ENCODE peak calls at places on chromosomes 16 and 17, in five cellular contexts. Y is endodermal cell, C is prostate gland, P is ascending aorta, F is left ventricle myocardium inferior. H is an unnamed sample. For H3K4me1, the result is how much of the 10 kb centered on the place peaks cover.

GRCh38 chr16:377419-377951 is 4.3 kb downstream of the PGAP6 start:
- DNase-seq in C (no peak), Y (no peak), F (no peak), P (no peak), H (no peak)

GRCh38 chr16:86298166-86299131 is 211.9 kb upstream of the FOXF1 start:
- DNase-seq in C (no peak), Y (no peak), P (no peak), F (no peak), H (no peak)

GRCh38 chr17:71334041-71334781 is 786.6 kb upstream of the SOX9 start:
- DNase-seq in F (no peak), C (no peak), Y (no peak), P (no peak), H (no peak)

GRCh38 chr16:65621640-65622039 is 499.8 kb upstream of the CDH11 start:
- DNase-seq in C (no peak), P (no peak), F (peak), Y (no peak), H (no peak)

GRCh38 chr17:48791128-48792032 is 25.6 kb downstream of the TTLL6 start:
- DNase-seq in F (peak), P (no peak), C (peak), Y (peak), H (peak)

GRCh38 chr17:45361976-45362375 is 45.2 kb upstream of the MAP3K14 start:
- DNase-seq in Y (peak), P (no peak), C (no peak), F (no peak), H (no peak)

GRCh38 chr16:5982979-5983378 is 885.4 kb upstream of the EEF2KMT start:
- DNase-seq in Y (no peak), C (no peak), P (no peak), F (no peak), H (no peak)

GRCh38 chr16:31420037-31420436 is 8.1 kb downstream of the COX6A2 start:
- DNase-seq in P (no peak), Y (no peak), F (no peak), C (no peak), H (no peak)

GRCh38 chr16:74954763-74955162 is 30.2 kb downstream of the WDR59 start:
- DNase-seq in P (no peak), Y (peak), C (no peak), F (no peak), H (no peak)

GRCh38 chr16:301235-301634 is 18.3 kb downstream of the PDIA2 start:
- DNase-seq in Y (no peak), P (no peak), C (no peak), F (no peak), H (no peak)

DNA sequence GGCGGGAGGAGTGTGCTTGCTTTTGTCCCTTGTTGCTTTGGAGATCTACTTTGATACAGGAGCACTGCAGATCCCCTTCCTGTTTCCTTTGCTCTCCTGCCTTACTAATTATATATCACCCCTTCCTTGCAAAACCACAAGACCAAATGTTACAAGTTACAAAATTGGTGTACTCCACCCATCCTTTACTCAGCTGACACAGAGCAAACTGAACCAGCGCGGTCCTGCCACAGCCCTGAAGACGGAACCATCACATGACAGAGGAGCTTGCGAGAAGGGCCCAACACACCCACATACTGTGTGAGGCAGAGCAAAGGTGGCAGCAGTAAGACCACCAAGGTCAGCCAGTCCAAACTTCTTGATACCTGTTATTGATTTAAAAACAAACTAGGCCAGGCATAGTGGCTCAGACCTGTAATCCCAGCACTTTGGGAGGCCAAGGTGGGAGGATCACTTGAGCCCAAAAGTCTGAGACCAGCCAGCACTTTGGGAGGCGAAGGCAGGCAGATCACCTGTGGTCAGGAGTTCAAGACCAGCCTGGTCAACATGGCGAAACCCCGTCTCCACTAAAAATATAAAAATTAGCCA is 33.2 kb downstream of the CYTH1 start:
- DNase-seq in F (peak), P (peak), C (peak), Y (no peak), H (peak)
- H3K4me1 ChIP-seq in F (half or more), P (under half), C (under half), Y (under half), H (under half)

DNA sequence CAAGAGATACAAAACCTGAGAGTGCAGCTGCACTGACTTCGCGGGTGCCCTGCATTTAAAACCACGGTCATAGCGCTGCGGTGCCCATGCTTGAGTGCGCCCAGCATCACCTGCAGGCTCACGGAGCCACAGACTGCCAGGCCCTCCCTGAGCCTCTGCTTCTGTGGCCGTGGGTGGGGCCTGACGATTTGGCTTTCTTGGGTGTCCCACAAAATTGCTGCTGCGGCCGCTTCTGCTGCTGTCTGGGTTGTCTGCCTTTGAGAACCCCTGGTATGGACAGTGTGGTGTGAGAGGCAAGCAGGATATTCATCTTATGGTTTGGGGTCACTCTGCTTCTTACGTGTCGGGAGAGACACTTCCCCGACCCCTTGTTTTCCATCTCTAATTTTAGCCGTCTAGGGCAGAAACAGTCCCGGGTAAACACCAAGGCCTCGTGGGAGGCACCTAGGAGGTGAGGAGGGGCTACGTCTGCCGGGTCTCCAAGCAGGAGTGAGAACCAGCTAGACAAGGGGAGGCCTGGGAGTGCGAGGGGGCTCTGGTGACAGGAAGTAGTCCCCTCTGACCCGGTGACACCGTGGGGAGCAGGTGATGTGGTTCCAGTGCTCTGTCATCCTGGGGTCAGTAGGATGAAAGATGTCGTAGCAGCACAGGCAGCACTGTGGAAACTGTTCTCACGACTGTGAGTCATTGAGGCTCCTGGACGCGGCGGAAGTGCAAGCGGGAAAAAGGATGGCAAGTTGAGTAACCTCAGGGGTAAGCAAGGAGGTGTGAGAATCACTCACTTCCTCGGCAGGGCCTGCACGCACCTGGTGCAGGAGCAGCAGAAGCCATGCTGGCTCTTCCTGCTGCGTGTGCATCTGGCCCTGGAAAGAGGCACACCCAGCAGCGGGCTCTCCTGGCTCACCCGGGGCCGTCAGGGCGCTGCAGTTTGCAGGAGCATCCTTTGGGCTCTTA is 176.3 kb downstream of the RPTOR start:
- DNase-seq in F (no peak), Y (no peak), P (no peak), C (no peak), H (no peak)
- H3K4me1 ChIP-seq in F (under half), Y (under half), P (under half), C (under half), H (under half)

DNA sequence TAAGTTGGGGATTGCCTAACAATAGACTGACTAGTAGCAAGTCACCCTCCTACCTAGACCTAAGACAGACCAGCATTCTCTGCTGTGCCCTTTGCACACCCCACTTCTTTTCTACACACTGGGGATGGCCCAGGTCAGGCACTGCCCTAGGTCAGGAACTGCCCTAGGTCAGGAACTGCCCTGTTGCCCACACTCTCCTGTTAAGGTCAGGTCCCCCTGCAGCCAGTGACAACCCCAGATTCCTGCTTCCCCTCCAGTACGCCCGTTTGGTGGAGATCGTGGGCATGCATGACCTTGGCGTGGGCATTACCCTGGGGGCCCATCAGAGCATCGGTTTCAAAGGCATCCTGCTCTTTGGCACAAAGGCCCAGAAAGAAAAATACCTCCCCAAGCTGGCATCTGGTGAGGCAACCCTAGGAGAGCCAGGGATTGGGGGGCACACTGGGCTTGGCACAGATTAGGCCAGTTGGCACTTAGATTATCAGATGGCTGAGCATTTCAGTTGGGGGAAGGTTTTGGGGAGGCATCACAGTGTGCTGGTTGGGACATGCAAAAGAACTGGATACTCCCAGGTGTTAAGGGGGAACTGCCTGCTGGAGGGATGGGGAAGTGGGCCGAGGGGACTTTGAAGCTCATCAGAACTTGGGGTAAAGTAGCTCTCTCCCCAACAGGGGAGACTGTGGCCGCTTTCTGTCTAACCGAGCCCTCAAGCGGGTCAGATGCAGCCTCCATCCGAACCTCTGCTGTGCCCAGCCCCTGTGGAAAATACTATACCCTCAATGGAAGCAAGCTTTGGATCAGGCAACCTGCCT is 1.7 kb downstream of the ACADVL start:
- DNase-seq in F (no peak), Y (no peak), C (no peak), P (no peak), H (no peak)
- H3K4me1 ChIP-seq in F (half or more), Y (under half), C (under half), P (under half), H (under half)

GRCh38 chr16:17273142-17273561 is 197.6 kb downstream of the XYLT1 start:
- DNase-seq in F (no peak), P (no peak), C (no peak), Y (no peak), H (no peak)
- H3K4me1 ChIP-seq in F (under half), P (under half), C (under half), Y (under half), H (under half)

GRCh38 chr17:74554909-74555308 is 9.0 kb upstream of the CD300C start:
- DNase-seq in C (no peak), F (no peak), Y (peak), P (no peak), H (no peak)

GRCh38 chr17:74550602-74551001 is 4.7 kb upstream of the CD300C start:
- DNase-seq in Y (no peak), F (no peak), C (no peak), P (no peak), H (no peak)

GRCh38 chr17:74555427-74555826 is 9.5 kb upstream of the CD300C start:
- DNase-seq in Y (no peak), F (no peak), P (no peak), C (no peak), H (no peak)

GRCh38 chr17:74549343-74549742 is 3.4 kb upstream of the CD300C start:
- DNase-seq in Y (no peak), C (no peak), P (no peak), F (no peak), H (no peak)

DNA sequence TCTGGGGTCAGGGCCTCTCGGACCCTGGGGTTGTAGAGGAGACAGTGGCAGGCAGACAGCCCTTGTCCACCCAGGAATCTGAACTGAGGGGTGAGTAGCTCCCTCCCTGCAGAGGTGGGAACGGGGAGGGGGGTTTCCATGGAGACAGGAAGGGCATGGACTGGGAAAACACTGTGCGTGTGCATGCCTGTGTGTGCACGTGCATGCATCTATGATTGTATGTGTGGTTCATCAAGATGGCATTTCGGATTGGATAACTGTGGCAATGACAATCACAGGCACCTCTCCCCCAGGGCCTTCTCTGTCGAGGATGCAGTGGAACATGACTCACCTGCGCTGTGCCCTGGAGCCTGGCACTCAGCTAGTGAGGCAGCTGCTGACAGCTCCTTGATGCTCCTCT is 6.1 kb upstream of the CD300C start:
- DNase-seq in Y (no peak), F (no peak), P (no peak), C (no peak), H (no peak)
- H3K4me1 ChIP-seq in Y (under half), F (under half), P (under half), C (under half), H (under half)

GRCh38 chr17:67433248-67433924 is 56.3 kb downstream of the PITPNC1 start:
- DNase-seq in F (no peak), C (no peak), Y (no peak), P (no peak), H (no peak)

GRCh38 chr17:67427410-67427809 is 50.3 kb downstream of the PITPNC1 start:
- DNase-seq in C (no peak), P (no peak), F (no peak), Y (no peak), H (no peak)

GRCh38 chr17:67434061-67434525 is 57.0 kb downstream of the PITPNC1 start:
- DNase-seq in Y (no peak), C (no peak), F (peak), P (no peak), H (peak)

GRCh38 chr17:67435122-67435521 is 58.0 kb downstream of the PITPNC1 start:
- DNase-seq in Y (no peak), F (no peak), P (no peak), C (no peak), H (no peak)

DNA sequence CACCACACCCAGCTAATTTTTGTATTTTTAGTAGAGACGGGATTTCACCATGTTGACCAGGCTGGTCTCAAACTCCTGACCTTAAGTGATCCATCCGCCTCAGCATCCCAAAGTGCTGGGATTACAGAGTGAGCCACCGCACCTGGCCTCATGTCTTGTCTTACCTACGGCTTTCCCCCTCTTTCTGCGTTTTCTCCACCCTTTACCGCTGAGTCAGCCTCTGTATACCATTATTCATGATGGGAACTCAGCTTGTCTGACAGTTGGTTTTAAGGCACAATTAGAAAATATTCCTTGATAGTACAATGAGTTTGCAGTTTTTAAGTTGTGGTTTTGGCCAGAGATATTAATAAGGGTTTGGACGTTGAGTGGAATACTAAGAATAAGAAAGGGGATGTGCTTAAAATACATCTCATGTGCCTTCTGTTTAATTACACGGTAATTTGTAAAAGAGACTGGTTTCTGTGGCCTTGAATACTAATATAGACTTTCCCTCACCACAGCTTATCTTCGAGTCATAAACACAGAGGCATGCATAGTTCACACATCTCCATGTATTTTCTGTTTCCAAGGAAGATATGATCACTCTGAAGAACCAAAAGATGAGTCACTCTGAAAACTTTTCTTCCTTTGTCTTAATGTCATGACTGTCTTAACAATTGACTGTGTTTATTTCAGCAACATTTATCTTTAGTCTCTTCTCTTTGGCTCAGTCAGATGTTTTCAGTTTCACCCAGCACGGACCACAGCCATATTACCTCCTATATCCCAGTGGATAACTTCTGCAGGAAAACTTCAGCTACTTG is 54.3 kb downstream of the PITPNC1 start:
- DNase-seq in P (no peak), F (no peak), C (no peak), Y (no peak), H (no peak)
- H3K4me1 ChIP-seq in P (under half), F (half or more), C (under half), Y (under half), H (under half)

GRCh38 chr17:29039764-29040598 is 3.0 kb upstream of the PIPOX start:
- DNase-seq in F (no peak), P (no peak), C (peak), Y (peak), H (no peak)

GRCh38 chr17:29042679-29043538 is at the start of gene PIPOX:
- DNase-seq in C (no peak), P (no peak), F (no peak), Y (peak), H (peak)

GRCh38 chr17:29043539-29044165 is 711 bp downstream of the PIPOX start:
- DNase-seq in Y (no peak), C (no peak), F (no peak), P (no peak), H (no peak)

GRCh38 chr17:29041091-29041490 is 1.9 kb upstream of the PIPOX start:
- DNase-seq in Y (no peak), P (no peak), F (no peak), C (no peak), H (no peak)

GRCh38 chr17:29042026-29042678 is 789 bp upstream of the PIPOX start:
- DNase-seq in F (no peak), Y (no peak), C (no peak), P (no peak), H (no peak)
- H3K4me1 ChIP-seq in F (under half), Y (under half), C (under half), P (under half), H (under half)

GRCh38 chr16:50747206-50747956 is 5.5 kb downstream of the CYLD start:
- DNase-seq in P (no peak), C (no peak), F (no peak), Y (no peak), H (no peak)

GRCh38 chr16:50745940-50746339 is 4.1 kb downstream of the CYLD start:
- DNase-seq in P (no peak), F (no peak), C (no peak), Y (no peak), H (no peak)

GRCh38 chr16:50742521-50743150 is 750 bp downstream of the CYLD start:
- DNase-seq in Y (peak), P (no peak), C (no peak), F (peak), H (no peak)

GRCh38 chr16:50743575-50744225 is 1.8 kb downstream of the CYLD start:
- DNase-seq in P (no peak), C (no peak), F (no peak), Y (no peak), H (no peak)

DNA sequence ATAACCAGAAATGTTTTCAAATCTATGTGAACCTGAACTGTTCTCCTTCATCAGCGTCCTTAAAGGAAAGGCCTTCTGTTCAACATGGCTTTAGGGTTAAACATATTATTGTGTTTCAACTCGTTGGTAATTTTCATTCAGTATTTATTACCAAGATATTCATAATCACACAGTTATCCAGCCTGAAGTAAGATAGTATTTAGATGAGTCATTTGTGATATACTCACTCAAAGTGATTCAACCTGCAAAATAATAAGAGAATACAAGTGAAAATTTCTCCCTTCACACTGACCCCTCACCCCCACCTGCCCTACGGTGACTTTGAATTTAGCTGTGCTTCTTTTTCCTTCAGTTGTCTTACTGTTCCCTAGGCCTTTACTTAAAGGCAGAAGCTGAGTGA is 3.0 kb downstream of the CYLD start:
- DNase-seq in Y (no peak), C (no peak), P (no peak), F (no peak), H (no peak)
- H3K4me1 ChIP-seq in Y (under half), C (under half), P (under half), F (half or more), H (under half)

DNA sequence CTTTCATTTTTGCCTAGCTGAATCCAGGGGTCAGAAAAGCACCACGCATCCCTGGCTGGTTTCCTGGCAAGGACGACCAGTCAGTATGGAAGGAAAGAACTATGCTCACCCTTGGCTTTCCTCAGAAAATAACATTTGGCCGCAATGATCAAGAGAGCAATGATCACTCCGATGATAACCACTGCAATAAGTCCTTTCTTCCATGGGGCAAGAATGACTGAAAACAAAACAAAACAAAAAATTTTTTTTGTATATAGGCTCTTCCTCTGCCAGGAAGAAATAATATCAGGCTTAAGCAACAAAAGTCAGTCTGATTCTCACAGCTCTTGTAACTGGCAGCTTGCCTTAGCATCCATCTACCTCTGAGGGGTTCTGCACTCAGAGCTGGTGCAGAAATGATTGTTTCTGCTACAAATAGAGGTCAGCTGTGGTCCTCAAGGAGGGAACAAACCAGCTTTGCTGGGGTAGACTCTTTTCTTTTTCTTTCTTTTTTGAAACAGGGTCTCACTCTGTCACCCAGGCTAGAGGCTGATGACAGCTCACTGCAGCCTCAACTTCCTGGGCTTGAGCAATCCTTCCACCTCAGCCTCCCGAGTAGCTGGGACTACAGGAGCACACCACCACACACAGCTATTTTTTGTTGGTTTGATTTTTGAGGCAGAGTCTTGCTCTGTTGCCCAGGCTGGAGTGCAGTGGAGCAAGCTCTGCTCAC is 35.7 kb downstream of the PECAM1 start:
- DNase-seq in C (no peak), P (no peak), Y (no peak), F (no peak), H (no peak)
- H3K4me1 ChIP-seq in C (under half), P (under half), Y (under half), F (half or more), H (under half)

H was measured in lung.